ENCODE peak calls at places on chromosomes 2 and 18, in four cellular contexts. One of them, this sample, is unnamed.

GRCh38 chr2:222398446-222398885 is 25.9 kb upstream of the SGPP2 start:
- DNase-seq in stimulated activated CD8-positive, alpha-beta memory T cell treated with anti-CD3 and anti-CD28 coated beads, Interleukin-7, amount 100 ng/mL, for 24 hours: no peak
- DNase-seq in HT1080: no peak
- DNase-seq in heart right ventricle: peak
- DNase-seq in this sample: no peak

GRCh38 chr2:187527262-187527661 is 27.0 kb downstream of the TFPI start:
- DNase-seq in heart right ventricle: no peak
- DNase-seq in stimulated activated CD8-positive, alpha-beta memory T cell treated with anti-CD3 and anti-CD28 coated beads, Interleukin-7, amount 100 ng/mL, for 24 hours: no peak
- DNase-seq in HT1080: no peak
- DNase-seq in this sample: no peak

GRCh38 chr2:60469918-60470317 is 83.5 kb downstream of the BCL11A start:
- DNase-seq in heart right ventricle: no peak
- DNase-seq in stimulated activated CD8-positive, alpha-beta memory T cell treated with anti-CD3 and anti-CD28 coated beads, Interleukin-7, amount 100 ng/mL, for 24 hours: no peak
- DNase-seq in HT1080: no peak
- DNase-seq in this sample: no peak

GRCh38 chr18:50203801-50204604 is 9.1 kb upstream of the MYO5B start:
- DNase-seq in stimulated activated CD8-positive, alpha-beta memory T cell treated with anti-CD3 and anti-CD28 coated beads, Interleukin-7, amount 100 ng/mL, for 24 hours: no peak
- DNase-seq in HT1080: peak
- DNase-seq in heart right ventricle: peak
- DNase-seq in this sample: no peak

GRCh38 chr2:240593703-240594451 is 7.3 kb downstream of the CAPN10 start:
- DNase-seq in HT1080: no peak
- DNase-seq in heart right ventricle: peak
- DNase-seq in stimulated activated CD8-positive, alpha-beta memory T cell treated with anti-CD3 and anti-CD28 coated beads, Interleukin-7, amount 100 ng/mL, for 24 hours: no peak
- DNase-seq in this sample: peak

GRCh38 chr18:75041586-75041985 is 167.4 kb downstream of the PTGR3 start:
- DNase-seq in heart right ventricle: no peak
- DNase-seq in HT1080: peak
- DNase-seq in stimulated activated CD8-positive, alpha-beta memory T cell treated with anti-CD3 and anti-CD28 coated beads, Interleukin-7, amount 100 ng/mL, for 24 hours: no peak
- DNase-seq in this sample: no peak

GRCh38 chr2:185044323-185044874 is 446.1 kb downstream of the ZNF804A start:
- DNase-seq in HT1080: no peak
- DNase-seq in heart right ventricle: no peak
- DNase-seq in stimulated activated CD8-positive, alpha-beta memory T cell treated with anti-CD3 and anti-CD28 coated beads, Interleukin-7, amount 100 ng/mL, for 24 hours: no peak
- DNase-seq in this sample: no peak

GRCh38 chr2:74343316-74343715 is at the start of gene SLC4A5:
- DNase-seq in stimulated activated CD8-positive, alpha-beta memory T cell treated with anti-CD3 and anti-CD28 coated beads, Interleukin-7, amount 100 ng/mL, for 24 hours: no peak
- DNase-seq in heart right ventricle: no peak
- DNase-seq in HT1080: no peak
- DNase-seq in this sample: no peak

GRCh38 chr18:33833847-33834246 is 255.8 kb downstream of the ASXL3 start:
- DNase-seq in stimulated activated CD8-positive, alpha-beta memory T cell treated with anti-CD3 and anti-CD28 coated beads, Interleukin-7, amount 100 ng/mL, for 24 hours: no peak
- DNase-seq in HT1080: no peak
- DNase-seq in heart right ventricle: no peak
- DNase-seq in this sample: no peak

GRCh38 chr2:88880441-88880953 is 189.0 kb downstream of the RPIA start:
- DNase-seq in HT1080: peak
- DNase-seq in stimulated activated CD8-positive, alpha-beta memory T cell treated with anti-CD3 and anti-CD28 coated beads, Interleukin-7, amount 100 ng/mL, for 24 hours: no peak
- DNase-seq in heart right ventricle: peak
- DNase-seq in this sample: no peak

GRCh38 chr2:26579025-26579722 is 62.0 kb downstream of the CIB4 start:
- DNase-seq in HT1080: no peak
- DNase-seq in stimulated activated CD8-positive, alpha-beta memory T cell treated with anti-CD3 and anti-CD28 coated beads, Interleukin-7, amount 100 ng/mL, for 24 hours: no peak
- DNase-seq in heart right ventricle: no peak
- DNase-seq in this sample: no peak

GRCh38 chr18:34787931-34788532 is 77.9 kb downstream of the DTNA start:
- DNase-seq in stimulated activated CD8-positive, alpha-beta memory T cell treated with anti-CD3 and anti-CD28 coated beads, Interleukin-7, amount 100 ng/mL, for 24 hours: no peak
- DNase-seq in heart right ventricle: peak
- DNase-seq in HT1080: peak
- DNase-seq in this sample: no peak

GRCh38 chr2:40034198-40034597 is 255.1 kb upstream of the THUMPD2 start:
- DNase-seq in heart right ventricle: no peak
- DNase-seq in HT1080: peak
- DNase-seq in stimulated activated CD8-positive, alpha-beta memory T cell treated with anti-CD3 and anti-CD28 coated beads, Interleukin-7, amount 100 ng/mL, for 24 hours: no peak
- DNase-seq in this sample: no peak

GRCh38 chr2:191835539-191836350 is 11.1 kb downstream of the CAVIN2 start:
- DNase-seq in stimulated activated CD8-positive, alpha-beta memory T cell treated with anti-CD3 and anti-CD28 coated beads, Interleukin-7, amount 100 ng/mL, for 24 hours: no peak
- DNase-seq in HT1080: no peak
- DNase-seq in heart right ventricle: no peak
- DNase-seq in this sample: peak

GRCh38 chr18:75393721-75394120 is 33.8 kb downstream of the SMIM21 start:
- DNase-seq in HT1080: no peak
- DNase-seq in stimulated activated CD8-positive, alpha-beta memory T cell treated with anti-CD3 and anti-CD28 coated beads, Interleukin-7, amount 100 ng/mL, for 24 hours: no peak
- DNase-seq in heart right ventricle: no peak
- DNase-seq in this sample: no peak

GRCh38 chr2:153416071-153416470 is 62.5 kb downstream of the RPRM start:
- DNase-seq in heart right ventricle: no peak
- DNase-seq in HT1080: no peak
- DNase-seq in stimulated activated CD8-positive, alpha-beta memory T cell treated with anti-CD3 and anti-CD28 coated beads, Interleukin-7, amount 100 ng/mL, for 24 hours: no peak
- DNase-seq in this sample: no peak

GRCh38 chr18:47422524-47422923 is 171.1 kb upstream of the SKOR2 start:
- DNase-seq in HT1080: peak
- DNase-seq in stimulated activated CD8-positive, alpha-beta memory T cell treated with anti-CD3 and anti-CD28 coated beads, Interleukin-7, amount 100 ng/mL, for 24 hours: no peak
- DNase-seq in heart right ventricle: no peak
- DNase-seq in this sample: no peak

GRCh38 chr18:45441110-45441842 is 174.0 kb upstream of the SLC14A2 start:
- DNase-seq in HT1080: peak
- DNase-seq in stimulated activated CD8-positive, alpha-beta memory T cell treated with anti-CD3 and anti-CD28 coated beads, Interleukin-7, amount 100 ng/mL, for 24 hours: no peak
- DNase-seq in heart right ventricle: no peak
- DNase-seq in this sample: no peak

GRCh38 chr2:100924520-100925451 is 77.3 kb upstream of the RPL31 start:
- DNase-seq in HT1080: peak
- DNase-seq in heart right ventricle: peak
- DNase-seq in stimulated activated CD8-positive, alpha-beta memory T cell treated with anti-CD3 and anti-CD28 coated beads, Interleukin-7, amount 100 ng/mL, for 24 hours: no peak
- DNase-seq in this sample: no peak

GRCh38 chr2:64652231-64653173 is 1.2 kb downstream of the SERTAD2 start:
- DNase-seq in HT1080: peak
- DNase-seq in heart right ventricle: no peak
- DNase-seq in stimulated activated CD8-positive, alpha-beta memory T cell treated with anti-CD3 and anti-CD28 coated beads, Interleukin-7, amount 100 ng/mL, for 24 hours: no peak
- DNase-seq in this sample: no peak

GRCh38 chr2:143953386-143953785 is 566.5 kb downstream of the ZEB2 start:
- DNase-seq in stimulated activated CD8-positive, alpha-beta memory T cell treated with anti-CD3 and anti-CD28 coated beads, Interleukin-7, amount 100 ng/mL, for 24 hours: no peak
- DNase-seq in heart right ventricle: no peak
- DNase-seq in HT1080: no peak
- DNase-seq in this sample: no peak